ENCODE peak calls at places on chromosomes 1 and 21, in seven cellular contexts. W is HepG2, D is H1, X is GM12878, K is HCT116, O is SK-N-SH, C is K562. Q is an unnamed sample.

GRCh38 chr1:209402697-209403096 is 180.8 kb upstream of the CAMK1G start:
- DNase-seq in W (no peak), D (no peak), X (no peak), K (no peak), O (no peak), C (no peak), Q (no peak)

GRCh38 chr1:112807117-112807516 is 92.0 kb upstream of the PPM1J start:
- DNase-seq in W (no peak), D (no peak), X (no peak), K (no peak), O (no peak), C (no peak), Q (no peak)

GRCh38 chr21:30044447-30045064 is 104.8 kb upstream of the GRIK1 start:
- DNase-seq in W (peak), D (peak), X (no peak), K (no peak), O (peak), C (peak), Q (no peak)

GRCh38 chr1:183159960-183160359 is 26.1 kb upstream of the LAMC2 start:
- DNase-seq in W (no peak), D (no peak), X (no peak), K (peak), O (no peak), C (peak), Q (peak)

GRCh38 chr1:171801395-171801990 is 20.0 kb downstream of the METTL13 start:
- DNase-seq in W (peak), D (no peak), X (no peak), K (no peak), O (peak), C (peak), Q (peak)

GRCh38 chr21:17931080-17931479 is 111.9 kb upstream of the C21orf91 start:
- DNase-seq in W (peak), D (no peak), X (peak), K (peak), O (peak), C (no peak), Q (no peak)

GRCh38 chr21:33668180-33668579 is 25.9 kb downstream of the ITSN1 start:
- DNase-seq in W (no peak), D (no peak), X (no peak), K (no peak), O (no peak), C (no peak), Q (no peak)

GRCh38 chr1:38997901-38998190 is 6.8 kb downstream of the AKIRIN1 start:
- DNase-seq in W (no peak), D (no peak), X (no peak), K (no peak), O (no peak), C (no peak), Q (no peak)

GRCh38 chr1:29256979-29257804 is 20.9 kb downstream of the PTPRU start:
- DNase-seq in W (no peak), D (no peak), X (no peak), K (no peak), O (peak), C (no peak), Q (no peak)

GRCh38 chr1:100378956-100379355 is 26.6 kb downstream of the CDC14A start:
- DNase-seq in W (no peak), D (no peak), X (no peak), K (no peak), O (no peak), C (no peak), Q (no peak)

GRCh38 chr1:24984800-24985552 is 54.9 kb upstream of the RUNX3 start:
- DNase-seq in W (no peak), D (no peak), X (no peak), K (no peak), O (no peak), C (no peak), Q (no peak)

GRCh38 chr21:27648560-27648959 is 681.7 kb upstream of the ADAMTS5 start:
- DNase-seq in W (no peak), D (no peak), X (no peak), K (no peak), O (no peak), C (no peak), Q (no peak)

GRCh38 chr21:43611598-43612369 is 47.5 kb downstream of the HSF2BP start:
- DNase-seq in W (peak), D (peak), X (no peak), K (peak), O (peak), C (peak), Q (peak)

GRCh38 chr1:230807551-230808267 is 60.5 kb downstream of the CAPN9 start:
- DNase-seq in W (no peak), D (peak), X (no peak), K (no peak), O (no peak), C (no peak), Q (no peak)

GRCh38 chr1:8096105-8097011 is 70.2 kb upstream of the ERRFI1 start:
- DNase-seq in W (no peak), D (no peak), X (peak), K (peak), O (no peak), C (no peak), Q (no peak)

GRCh38 chr1:69947837-69948236 is 257.5 kb downstream of the LRRC40 start:
- DNase-seq in W (no peak), D (no peak), X (no peak), K (no peak), O (no peak), C (no peak), Q (no peak)

GRCh38 chr1:21913763-21914162 is 23.3 kb downstream of the HSPG2 start:
- DNase-seq in W (no peak), D (no peak), X (no peak), K (no peak), O (no peak), C (no peak), Q (no peak)

GRCh38 chr1:214864896-214865688 is 217.4 kb upstream of the KCNK2 start:
- DNase-seq in W (no peak), D (no peak), X (no peak), K (no peak), O (no peak), C (no peak), Q (no peak)

GRCh38 chr21:14071902-14072734 is 138.6 kb downstream of the LIPI start:
- DNase-seq in W (no peak), D (no peak), X (no peak), K (no peak), O (no peak), C (no peak), Q (no peak)

GRCh38 chr1:38776466-38776865 is 83.1 kb downstream of the RRAGC start:
- DNase-seq in W (no peak), D (no peak), X (no peak), K (no peak), O (no peak), C (no peak), Q (no peak)

GRCh38 chr1:216815239-216815955 is 92.2 kb upstream of the ESRRG start:
- DNase-seq in W (no peak), D (no peak), X (no peak), K (no peak), O (no peak), C (no peak), Q (no peak)

GRCh38 chr1:224880593-224881307 is 48.7 kb upstream of the DNAH14 start:
- DNase-seq in W (peak), D (peak), X (no peak), K (no peak), O (no peak), C (no peak), Q (no peak)

GRCh38 chr1:30877205-30877912 is 31.2 kb downstream of the SDC3 start:
- DNase-seq in W (no peak), D (no peak), X (no peak), K (no peak), O (no peak), C (no peak), Q (no peak)

GRCh38 chr1:240149488-240150094 is 57.9 kb downstream of the FMN2 start:
- DNase-seq in W (peak), D (no peak), X (no peak), K (no peak), O (peak), C (peak), Q (peak)

GRCh38 chr1:206674745-206675175 is 9.9 kb upstream of the MAPKAPK2 start:
- DNase-seq in W (no peak), D (no peak), X (no peak), K (no peak), O (no peak), C (no peak), Q (peak)

GRCh38 chr1:41658444-41659158 is 174.1 kb upstream of the EDN2 start:
- DNase-seq in W (no peak), D (no peak), X (no peak), K (no peak), O (peak), C (no peak), Q (no peak)

GRCh38 chr1:212536586-212536985 is 72.0 kb upstream of the ATF3 start:
- DNase-seq in W (no peak), D (no peak), X (no peak), K (no peak), O (no peak), C (no peak), Q (no peak)

GRCh38 chr21:43697758-43698643 is 20.9 kb upstream of the PDXK start:
- DNase-seq in W (peak), D (no peak), X (no peak), K (no peak), O (no peak), C (no peak), Q (no peak)

GRCh38 chr1:22508991-22509390 is 54.3 kb upstream of the EPHA8 start:
- DNase-seq in W (no peak), D (no peak), X (no peak), K (no peak), O (no peak), C (no peak), Q (no peak)

GRCh38 chr1:2561446-2561845 is 5.3 kb downstream of the TNFRSF14 start:
- DNase-seq in W (no peak), D (no peak), X (no peak), K (no peak), O (no peak), C (no peak), Q (no peak)

GRCh38 chr1:220895412-220895946 is 16.2 kb downstream of the HLX start:
- DNase-seq in W (no peak), D (peak), X (no peak), K (no peak), O (no peak), C (no peak), Q (no peak)

GRCh38 chr1:63575340-63575826 is 17.8 kb upstream of the PGM1 start:
- DNase-seq in W (no peak), D (no peak), X (no peak), K (peak), O (peak), C (no peak), Q (no peak)

GRCh38 chr1:121458291-121459048 is 273.7 kb downstream of the SRGAP2C start:
- DNase-seq in W (no peak), D (no peak), X (peak), K (no peak), O (no peak), C (no peak), Q (no peak)

GRCh38 chr21:38668501-38668900 is 137.2 kb upstream of the ETS2 start:
- DNase-seq in W (no peak), D (no peak), X (no peak), K (no peak), O (no peak), C (no peak), Q (no peak)

GRCh38 chr1:12019858-12020509 is 686 bp downstream of the MIIP start:
- DNase-seq in W (no peak), D (no peak), X (no peak), K (no peak), O (no peak), C (no peak), Q (no peak)

GRCh38 chr1:175757381-175758015 is 14.1 kb upstream of the TNR start:
- DNase-seq in W (no peak), D (peak), X (no peak), K (peak), O (no peak), C (peak), Q (peak)

GRCh38 chr1:85088408-85088784 is 40.1 kb upstream of the MCOLN3 start:
- DNase-seq in W (no peak), D (no peak), X (no peak), K (no peak), O (no peak), C (no peak), Q (no peak)

GRCh38 chr1:109133815-109134214 is 19.9 kb downstream of the ELAPOR1 start:
- DNase-seq in W (no peak), D (no peak), X (no peak), K (no peak), O (no peak), C (no peak), Q (no peak)

DNA sequence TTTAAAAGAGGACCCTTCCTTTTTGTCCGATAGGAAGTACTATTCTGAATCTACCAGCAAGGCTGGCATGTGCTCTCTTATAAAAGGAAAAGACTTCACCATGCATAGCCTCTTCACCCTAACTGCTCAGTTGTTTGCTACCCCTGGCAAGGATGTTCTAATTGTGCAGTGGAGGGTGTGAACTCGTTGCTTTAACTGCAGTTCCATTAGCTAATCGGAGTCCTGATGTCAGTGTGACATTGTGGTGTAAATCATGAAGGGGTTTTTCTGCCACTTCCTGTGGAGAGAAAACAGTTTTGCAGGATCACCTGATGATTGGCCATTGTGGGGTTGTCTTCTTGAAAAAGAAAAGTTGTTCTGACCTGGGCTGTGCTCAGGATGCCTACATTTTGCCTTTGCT is 102.0 kb downstream of the NR5A2 start:
- DNase-seq in W (no peak), D (no peak), X (no peak), K (no peak), O (no peak), C (no peak), Q (no peak)
- TF ChIP-seq JUND in W (no peak), D (no peak), X (no peak), K (no peak), O (no peak), C (no peak), Q (no peak)

GRCh38 chr1:201184307-201184706 is 6.3 kb upstream of the IGFN1 start:
- DNase-seq in W (no peak), D (no peak), X (no peak), K (no peak), O (no peak), C (no peak), Q (no peak)
- TF ChIP-seq JUND in W (no peak), D (no peak), X (no peak), K (no peak), O (no peak), C (no peak), Q (no peak)

GRCh38 chr1:198113302-198113701 is 43.5 kb upstream of the NEK7 start:
- DNase-seq in W (no peak), D (no peak), X (no peak), K (no peak), O (no peak), C (no peak), Q (no peak)
- TF ChIP-seq JUND in W (no peak), D (no peak), X (no peak), K (no peak), O (peak), C (no peak), Q (no peak)

DNA sequence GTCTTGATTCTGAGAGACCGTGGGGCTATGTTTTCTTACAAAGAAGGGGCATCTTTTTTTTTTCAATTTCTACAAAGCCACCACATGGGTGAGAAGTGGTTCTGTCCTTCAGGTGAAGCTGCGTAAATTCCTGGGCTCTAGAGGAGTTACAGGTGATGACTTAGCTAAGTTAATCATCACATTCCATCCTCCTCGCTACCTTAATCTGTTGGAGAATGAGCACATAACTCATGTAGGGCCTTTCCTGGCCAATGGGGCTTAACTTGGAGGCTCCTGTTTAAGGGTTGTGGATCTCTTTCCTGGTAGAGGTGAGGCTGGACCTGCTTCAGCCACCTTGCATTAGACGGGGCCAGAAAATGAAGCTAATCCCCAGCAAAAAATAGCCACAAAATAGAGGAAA is 19.9 kb downstream of the REG4 start:
- DNase-seq in W (no peak), D (peak), X (no peak), K (no peak), O (no peak), C (no peak), Q (no peak)
- TF ChIP-seq JUND in W (no peak), D (no peak), X (no peak), K (no peak), O (no peak), C (no peak), Q (no peak)

GRCh38 chr1:151814426-151814825 is 9.2 kb upstream of the LINGO4 start:
- DNase-seq in W (no peak), D (no peak), X (no peak), K (no peak), O (no peak), C (no peak), Q (no peak)

GRCh38 chr1:151813271-151813977 is 8.2 kb upstream of the LINGO4 start:
- DNase-seq in W (no peak), D (no peak), X (no peak), K (no peak), O (peak), C (no peak), Q (no peak)

GRCh38 chr1:151815716-151816327 is 10.6 kb upstream of the LINGO4 start:
- DNase-seq in W (no peak), D (no peak), X (no peak), K (no peak), O (no peak), C (no peak), Q (no peak)

GRCh38 chr1:151816548-151816947 is 11.3 kb upstream of the LINGO4 start:
- DNase-seq in W (no peak), D (no peak), X (no peak), K (no peak), O (no peak), C (no peak), Q (no peak)

GRCh38 chr1:151814971-151815545 is 9.8 kb upstream of the LINGO4 start:
- DNase-seq in W (no peak), D (no peak), X (no peak), K (no peak), O (no peak), C (no peak), Q (no peak)
- TF ChIP-seq JUND in W (no peak), D (no peak), X (no peak), K (no peak), O (no peak), C (no peak), Q (no peak)

DNA sequence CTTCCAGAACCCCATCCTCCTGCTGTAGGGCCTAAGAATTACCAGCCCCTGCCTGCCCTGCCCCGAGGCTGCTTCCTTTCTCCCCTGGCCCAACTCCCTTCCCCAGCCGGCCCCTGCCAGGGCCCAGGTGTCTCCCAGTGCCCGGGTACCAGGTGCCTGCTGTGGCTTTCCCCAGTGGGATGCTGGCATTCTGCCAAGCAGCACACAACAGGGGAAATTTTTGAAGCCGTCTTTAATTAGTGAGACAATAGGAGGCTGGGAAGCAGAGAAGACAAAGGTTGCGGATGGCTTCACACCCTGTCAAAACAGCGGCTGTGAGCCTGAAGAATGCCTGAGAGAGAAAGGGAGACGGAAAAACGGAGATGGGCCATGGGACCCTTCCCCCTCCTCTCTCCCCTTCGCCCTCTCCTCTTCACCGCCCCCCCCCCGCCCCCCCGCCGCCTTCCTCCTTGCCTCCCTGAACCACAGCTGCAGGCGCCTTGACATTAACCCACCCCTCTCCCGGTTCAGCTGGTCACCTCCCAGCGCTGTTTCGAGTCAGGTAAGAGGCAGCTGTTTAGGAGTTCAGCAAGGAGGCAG is 33.6 kb downstream of the LRRN2 start:
- DNase-seq in W (no peak), D (peak), X (no peak), K (no peak), O (peak), C (no peak), Q (no peak)
- TF ChIP-seq JUND in W (no peak), D (no peak), X (no peak), K (no peak), O (no peak), C (no peak), Q (no peak)

GRCh38 chr1:174712541-174712940 is 264.8 kb downstream of the GPR52 start:
- DNase-seq in W (no peak), D (no peak), X (no peak), K (no peak), O (no peak), C (no peak), Q (no peak)
- TF ChIP-seq JUND in W (no peak), D (no peak), X (no peak), K (no peak), O (no peak), C (no peak), Q (no peak)